ENCODE peak calls at places on chromosomes 6 and 20, in seven cellular contexts. G is lower leg skin; I is CD4-positive, alpha-beta memory T cell; C is dermis microvascular lymphatic vessel endothelial cell; U is HT1080; Y is cerebellar nuclear complex; N is mammary epithelial cell. W is an unnamed sample.

GRCh38 chr6:36917541-36918193 is 31.9 kb downstream of the C6orf89 start:
- DNase-seq in G (peak), I (no peak), C (no peak), U (no peak), Y (no peak), N (no peak), W (no peak)

GRCh38 chr6:30601815-30602641 is 15.0 kb downstream of the PPP1R10 start:
- DNase-seq in G (no peak), I (no peak), C (no peak), U (no peak), Y (no peak), N (no peak), W (no peak)

GRCh38 chr20:9460518-9460917 is 53.9 kb upstream of the LAMP5 start:
- DNase-seq in G (no peak), I (no peak), C (peak), U (peak), Y (no peak), N (peak), W (no peak)

GRCh38 chr6:129494099-129494498 is 215.9 kb downstream of the ARHGAP18 start:
- DNase-seq in G (no peak), I (no peak), C (no peak), U (no peak), Y (no peak), N (no peak), W (no peak)

GRCh38 chr20:20368414-20369352 is 779 bp downstream of the INSM1 start:
- DNase-seq in G (no peak), I (no peak), C (no peak), U (no peak), Y (no peak), N (peak), W (no peak)

GRCh38 chr6:33895296-33895695 is 91.5 kb upstream of the MLN start:
- DNase-seq in G (no peak), I (peak), C (no peak), U (no peak), Y (no peak), N (no peak), W (no peak)

GRCh38 chr20:48128436-48128835 is 343.2 kb upstream of the SULF2 start:
- DNase-seq in G (no peak), I (no peak), C (no peak), U (no peak), Y (no peak), N (peak), W (no peak)

GRCh38 chr6:27275025-27275956 is 27.8 kb downstream of the PRSS16 start:
- DNase-seq in G (no peak), I (no peak), C (no peak), U (peak), Y (no peak), N (no peak), W (no peak)

GRCh38 chr6:36546664-36546957 is 668 bp downstream of the STK38 start:
- DNase-seq in G (no peak), I (no peak), C (no peak), U (no peak), Y (no peak), N (peak), W (no peak)

W was measured in suprapubic skin.